ENCODE peak calls at places on chromosomes 6 and 20, in seven cellular contexts. N is endothelial cell of umbilical vein; L is left ventricle myocardium inferior; M is CD4-positive, CD25-positive, alpha-beta regulatory T cell; D is CD8-positive, alpha-beta memory T cell; Q is Peyer's patch; P is stomach. W is an unnamed sample.

GRCh38 chr6:53517021-53517420 is 27.9 kb downstream of the GCLC start:
- DNase-seq in M (no peak), P (no peak), D (no peak), N (no peak), L (no peak), Q (no peak), W (no peak)

GRCh38 chr6:40901322-40902055 is 137.5 kb downstream of the UNC5CL start:
- DNase-seq in L (no peak), N (no peak), Q (no peak), M (no peak), D (no peak), P (no peak), W (no peak)

GRCh38 chr6:1604347-1604990 is 5.2 kb upstream of the FOXC1 start:
- DNase-seq in L (no peak), D (peak; percentile 45), P (peak; percentile 70), M (peak; percentile 49), N (peak; percentile 63), Q (peak; percentile 67), W (peak; percentile 71)

GRCh38 chr6:141354191-141354950 is 778.4 kb upstream of the GJE1 start:
- DNase-seq in L (no peak), D (no peak), Q (no peak), P (no peak), M (no peak), N (no peak), W (no peak)

GRCh38 chr6:129469070-129469662 is 240.8 kb downstream of the ARHGAP18 start:
- DNase-seq in P (no peak), M (no peak), N (no peak), L (no peak), Q (no peak), D (no peak), W (no peak)

GRCh38 chr6:7251861-7252260 is 61.1 kb downstream of the SSR1 start:
- DNase-seq in P (no peak), D (no peak), M (no peak), L (no peak), N (no peak), Q (no peak), W (no peak)

GRCh38 chr6:68651018-68651985 is 16.2 kb downstream of the ADGRB3 start:
- DNase-seq in N (no peak), Q (no peak), D (no peak), M (no peak), L (no peak), P (no peak), W (no peak)

GRCh38 chr6:29953001-29953436 is 10.7 kb downstream of the HLA-A start:
- DNase-seq in L (no peak), D (no peak), Q (no peak), M (no peak), P (no peak), N (peak; percentile 68), W (no peak)

GRCh38 chr6:31083742-31084354 is 28.5 kb downstream of the C6orf15 start:
- DNase-seq in N (peak; percentile 34), M (peak; percentile 65), Q (peak; percentile 70), P (peak; percentile 40), L (no peak), D (peak; percentile 11), W (peak; percentile 24)

GRCh38 chr6:101626264-101626663 is 232.8 kb downstream of the GRIK2 start:
- DNase-seq in Q (no peak), D (no peak), L (no peak), N (no peak), P (no peak), M (no peak), W (no peak)

GRCh38 chr20:9483131-9483530 is 31.3 kb upstream of the LAMP5 start:
- DNase-seq in D (no peak), N (no peak), M (no peak), P (no peak), Q (no peak), L (no peak), W (no peak)

GRCh38 chr20:10562929-10563328 is 110.9 kb downstream of the JAG1 start:
- DNase-seq in P (no peak), Q (no peak), M (no peak), N (no peak), L (no peak), D (no peak), W (no peak)

GRCh38 chr6:89985744-89986493 is 91.7 kb downstream of the GJA10 start:
- DNase-seq in L (no peak), P (no peak), N (no peak), Q (no peak), D (no peak), M (no peak), W (no peak)

GRCh38 chr20:37711987-37712961 is 18.4 kb downstream of the CTNNBL1 start:
- DNase-seq in L (peak; percentile 38), Q (no peak), P (peak; percentile 32), N (peak; percentile 15), D (no peak), M (no peak), W (no peak)

GRCh38 chr6:156279306-156279969 is 497.7 kb upstream of the ARID1B start:
- DNase-seq in L (no peak), Q (peak; percentile 56), P (no peak), D (no peak), N (peak; percentile 66), M (no peak), W (no peak)

GRCh38 chr6:150981095-150981494 is 115.6 kb downstream of the MTHFD1L start:
- DNase-seq in N (peak; percentile 99), D (no peak), P (no peak), M (no peak), Q (no peak), L (no peak), W (no peak)
- H3K36me3 ChIP-seq in N (no peaks in the 10 kb centered on the region), D (no peaks in the 10 kb centered on the region), P (no peaks in the 10 kb centered on the region), M (no peaks in the 10 kb centered on the region), Q (no peaks in the 10 kb centered on the region), L (no peaks in the 10 kb centered on the region), W (no peaks in the 10 kb centered on the region)

GRCh38 chr6:551405-551804 is 105.5 kb downstream of the HUS1B start:
- DNase-seq in D (no peak), L (no peak), N (no peak), Q (no peak), P (no peak), M (no peak), W (no peak)

GRCh38 chr6:548091-548490 is 108.8 kb downstream of the HUS1B start:
- DNase-seq in M (no peak), Q (no peak), L (no peak), P (no peak), D (no peak), N (no peak), W (no peak)

GRCh38 chr6:551829-552350 is 105.0 kb downstream of the HUS1B start:
- DNase-seq in P (no peak), L (no peak), N (no peak), Q (no peak), D (no peak), M (no peak), W (no peak)

GRCh38 chr6:549901-550300 is 107.0 kb downstream of the HUS1B start:
- DNase-seq in N (no peak), M (no peak), P (no peak), Q (no peak), L (no peak), D (no peak), W (no peak)

DNA sequence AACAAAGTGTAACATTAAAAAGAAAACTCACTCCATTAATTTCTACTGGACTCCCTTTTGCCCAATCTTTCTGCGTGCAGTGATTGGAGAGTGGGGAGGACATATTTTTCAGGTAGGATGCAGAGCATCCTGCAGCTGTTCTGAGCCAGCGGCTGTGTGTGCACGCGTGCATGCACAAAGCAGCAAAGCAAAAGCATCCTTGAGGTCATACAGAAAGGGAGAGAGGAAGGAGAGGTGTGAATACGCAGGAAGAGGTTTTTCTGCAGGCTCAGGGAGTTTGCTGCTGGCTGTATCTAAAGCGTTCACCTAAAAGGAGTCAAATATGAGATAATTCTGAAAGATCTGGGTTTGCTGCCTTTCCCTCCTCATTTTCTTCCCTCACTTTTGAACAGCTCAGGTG is 108.4 kb downstream of the HUS1B start:
- DNase-seq in P (no peak), M (peak; percentile 80), D (no peak), N (no peak), Q (no peak), L (no peak), W (peak; percentile 11)
- H3K36me3 ChIP-seq in P (peaks cover 66% of the 10 kb centered on the region), M (peaks cover 21% of the 10 kb centered on the region), D (peaks cover 3% of the 10 kb centered on the region), N (peaks cover 2% of the 10 kb centered on the region), Q (peaks cover 27% of the 10 kb centered on the region), L (peaks cover 50% of the 10 kb centered on the region), W (peaks cover 9% of the 10 kb centered on the region)

DNA sequence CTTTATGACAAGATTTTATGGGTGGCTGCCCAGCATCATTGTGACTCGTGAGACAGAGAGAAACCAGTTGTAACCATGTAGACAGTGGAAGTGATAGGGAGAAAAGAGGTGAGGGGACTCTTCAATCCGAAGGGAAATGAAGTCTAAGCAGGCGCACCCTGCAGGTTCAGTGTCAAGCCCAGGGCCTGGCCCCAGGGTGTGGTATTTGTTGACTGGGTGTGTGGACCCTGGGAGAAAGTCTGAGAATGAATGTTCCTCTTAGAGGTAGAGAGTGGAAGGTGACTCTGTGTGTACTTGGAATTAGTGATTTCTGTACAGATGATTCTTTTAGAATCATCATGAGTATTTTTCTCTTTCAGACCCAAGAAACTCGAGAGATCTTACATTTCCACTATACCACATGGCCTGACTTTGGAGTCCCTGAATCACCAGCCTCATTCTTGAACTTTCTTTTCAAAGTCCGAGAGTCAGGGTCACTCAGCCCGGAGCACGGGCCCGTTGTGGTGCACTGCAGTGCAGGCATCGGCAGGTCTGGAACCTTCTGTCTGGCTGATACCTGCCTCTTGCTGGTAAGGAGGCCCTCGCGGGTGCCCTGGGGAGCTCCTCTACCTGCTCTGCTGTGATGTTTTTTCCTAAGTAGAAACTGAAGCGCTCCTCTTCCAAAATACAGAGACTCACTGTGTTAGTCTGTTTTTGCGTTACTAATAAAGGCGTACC is 68.0 kb downstream of the PTPN1 start:
- DNase-seq in L (no peak), D (no peak), P (no peak), Q (peak; percentile 44), M (no peak), N (no peak), W (no peak)
- H3K36me3 ChIP-seq in L (peaks cover 73% of the 10 kb centered on the region), D (peaks cover 74% of the 10 kb centered on the region), P (peaks cover 86% of the 10 kb centered on the region), Q (peaks cover 86% of the 10 kb centered on the region), M (peaks cover 89% of the 10 kb centered on the region), N (peaks cover 59% of the 10 kb centered on the region), W (peaks cover 80% of the 10 kb centered on the region)

GRCh38 chr6:144477396-144477795 is 192.3 kb downstream of the UTRN start:
- DNase-seq in D (no peak), N (no peak), M (no peak), L (no peak), P (no peak), Q (no peak), W (no peak)

GRCh38 chr6:144471986-144472385 is 186.9 kb downstream of the UTRN start:
- DNase-seq in Q (no peak), N (no peak), M (no peak), L (no peak), P (no peak), D (no peak), W (no peak)

GRCh38 chr6:144474904-144475303 is 189.8 kb downstream of the UTRN start:
- DNase-seq in N (no peak), D (no peak), M (no peak), P (no peak), L (no peak), Q (no peak), W (no peak)

GRCh38 chr6:144476286-144476685 is 191.2 kb downstream of the UTRN start:
- DNase-seq in M (no peak), N (no peak), Q (no peak), D (no peak), L (no peak), P (no peak), W (no peak)

DNA sequence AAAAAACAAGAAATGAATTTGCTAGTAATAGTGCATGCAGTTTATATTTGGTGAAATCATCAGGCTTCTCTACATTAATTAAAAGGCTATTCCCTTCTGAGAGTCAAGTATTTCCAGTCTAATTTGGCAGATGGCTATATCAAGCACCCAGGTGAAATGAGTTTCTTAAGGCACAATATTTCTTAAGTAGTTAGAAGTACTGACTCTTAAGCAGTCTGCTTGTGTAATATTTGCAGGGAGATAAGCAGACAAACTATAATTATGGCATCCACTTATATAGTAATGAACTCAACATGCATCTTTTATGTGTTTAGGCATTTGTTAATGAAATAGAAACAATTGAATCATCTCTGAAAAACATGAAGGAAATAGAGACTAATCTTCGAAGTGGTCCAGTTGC is 189.2 kb downstream of the UTRN start:
- DNase-seq in M (no peak), N (no peak), Q (no peak), P (no peak), L (no peak), D (no peak), W (no peak)
- H3K36me3 ChIP-seq in M (peaks cover 71% of the 10 kb centered on the region), N (peaks cover 12% of the 10 kb centered on the region), Q (peaks cover 29% of the 10 kb centered on the region), P (peaks cover 48% of the 10 kb centered on the region), L (peaks cover 36% of the 10 kb centered on the region), D (peaks cover 37% of the 10 kb centered on the region), W (peaks cover 46% of the 10 kb centered on the region)